ENCODE peak calls at places on chromosomes 3 and 15, in ten cellular contexts. M is spleen, Z is right lobe of liver, W is prostate gland, P is uterus, B is HCT116, K is ovary, A is transverse colon, L is HepG2, F is IMR-90. I is an unnamed sample. For H3K4me1, the result is how much of the 10 kb centered on the place peaks cover.

GRCh38 chr3:56424885-56425284 is 43.4 kb downstream of the ERC2 start:
- DNase-seq in M (no peak), Z (no peak), W (no peak), P (no peak), B (no peak), K (no peak), A (no peak), L (no peak), F (no peak), I (no peak)

GRCh38 chr15:92882697-92883642 is 17.2 kb upstream of the CHD2 start:
- DNase-seq in M (peak), Z (peak), W (no peak), P (peak), B (no peak), K (peak), A (no peak), L (no peak), F (no peak), I (no peak)

GRCh38 chr15:79844221-79844620 is 52.6 kb downstream of the MTHFS start:
- DNase-seq in M (no peak), Z (no peak), W (no peak), P (no peak), B (no peak), K (no peak), A (no peak), L (no peak), F (no peak), I (no peak)

GRCh38 chr3:183697610-183698317 is at the start of gene YEATS2:
- DNase-seq in M (peak), Z (peak), W (peak), P (peak), B (peak), K (peak), A (peak), L (peak), F (peak), I (no peak)

GRCh38 chr3:125045965-125046364 is 9.8 kb downstream of the HEG1 start:
- DNase-seq in M (no peak), Z (no peak), W (no peak), P (no peak), B (no peak), K (no peak), A (no peak), L (no peak), F (peak), I (no peak)

GRCh38 chr15:58241872-58242271 is 103.7 kb downstream of the AQP9 start:
- DNase-seq in M (no peak), Z (no peak), W (no peak), P (no peak), B (no peak), K (no peak), A (no peak), L (no peak), F (no peak), I (no peak)

GRCh38 chr3:124696011-124696410 is 34.2 kb upstream of the UMPS start:
- DNase-seq in M (no peak), Z (no peak), W (no peak), P (no peak), B (no peak), K (no peak), A (no peak), L (no peak), F (no peak), I (no peak)

GRCh38 chr3:63051920-63052319 is 176.7 kb upstream of the CADPS start:
- DNase-seq in M (no peak), Z (no peak), W (no peak), P (no peak), B (no peak), K (no peak), A (peak), L (no peak), F (no peak), I (no peak)

GRCh38 chr3:12353796-12354505 is 65.1 kb downstream of the PPARG start:
- DNase-seq in M (no peak), Z (no peak), W (no peak), P (no peak), B (no peak), K (no peak), A (no peak), L (no peak), F (no peak), I (no peak)

GRCh38 chr3:156605686-156606605 is 51.0 kb upstream of the SSR3 start:
- DNase-seq in M (peak), Z (peak), W (no peak), P (peak), B (no peak), K (peak), A (peak), L (no peak), F (peak), I (peak)

GRCh38 chr3:30471076-30471475 is 135.3 kb upstream of the TGFBR2 start:
- DNase-seq in M (no peak), Z (no peak), W (no peak), P (no peak), B (no peak), K (no peak), A (no peak), L (no peak), F (peak), I (no peak)

GRCh38 chr3:193885832-193886231 is 250.1 kb upstream of the HES1 start:
- DNase-seq in M (no peak), Z (no peak), W (no peak), P (no peak), B (no peak), K (no peak), A (peak), L (peak), F (no peak), I (no peak)

GRCh38 chr3:159732172-159733111 is 256.2 kb upstream of the IL12A start:
- DNase-seq in M (no peak), Z (no peak), W (peak), P (no peak), B (peak), K (no peak), A (no peak), L (no peak), F (peak), I (no peak)

GRCh38 chr3:155744091-155744625 is 713 bp downstream of the PLCH1 start:
- DNase-seq in M (peak), Z (peak), W (peak), P (peak), B (peak), K (peak), A (peak), L (peak), F (peak), I (no peak)

GRCh38 chr3:175837962-175838361 is 978.8 kb downstream of the NAALADL2 start:
- DNase-seq in M (no peak), Z (no peak), W (no peak), P (no peak), B (no peak), K (no peak), A (no peak), L (no peak), F (no peak), I (no peak)

GRCh38 chr3:1693145-1693544 is 405.5 kb upstream of the CNTN4 start:
- DNase-seq in M (no peak), Z (no peak), W (no peak), P (no peak), B (no peak), K (no peak), A (no peak), L (no peak), F (no peak), I (no peak)

GRCh38 chr3:130465486-130465885 is 51.5 kb upstream of the COL6A6 start:
- DNase-seq in M (no peak), Z (no peak), W (no peak), P (no peak), B (no peak), K (no peak), A (no peak), L (no peak), F (no peak), I (no peak)

GRCh38 chr15:70234256-70234965 is 136.7 kb upstream of the TLE3 start:
- DNase-seq in M (peak), Z (no peak), W (no peak), P (no peak), B (no peak), K (no peak), A (no peak), L (no peak), F (peak), I (no peak)

GRCh38 chr3:47385007-47385406 is 4.2 kb downstream of the PTPN23 start:
- DNase-seq in M (no peak), Z (no peak), W (no peak), P (no peak), B (no peak), K (no peak), A (no peak), L (peak), F (peak), I (no peak)

GRCh38 chr3:4821975-4822374 is 157.3 kb upstream of the BHLHE40 start:
- DNase-seq in M (peak), Z (no peak), W (no peak), P (no peak), B (no peak), K (no peak), A (peak), L (no peak), F (no peak), I (no peak)

GRCh38 chr3:133441867-133442270 is 42.0 kb downstream of the BFSP2 start:
- DNase-seq in M (no peak), Z (no peak), W (no peak), P (no peak), B (no peak), K (no peak), A (no peak), L (no peak), F (no peak), I (no peak)

GRCh38 chr3:133445111-133445510 is 45.3 kb downstream of the BFSP2 start:
- DNase-seq in M (no peak), Z (no peak), W (no peak), P (no peak), B (no peak), K (no peak), A (peak), L (no peak), F (no peak), I (no peak)

GRCh38 chr3:133440652-133441051 is 40.8 kb downstream of the BFSP2 start:
- DNase-seq in M (no peak), Z (no peak), W (no peak), P (no peak), B (no peak), K (no peak), A (no peak), L (no peak), F (peak), I (no peak)

GRCh38 chr3:133444071-133444774 is 44.4 kb downstream of the BFSP2 start:
- DNase-seq in M (no peak), Z (no peak), W (peak), P (no peak), B (no peak), K (no peak), A (peak), L (peak), F (peak), I (no peak)

DNA sequence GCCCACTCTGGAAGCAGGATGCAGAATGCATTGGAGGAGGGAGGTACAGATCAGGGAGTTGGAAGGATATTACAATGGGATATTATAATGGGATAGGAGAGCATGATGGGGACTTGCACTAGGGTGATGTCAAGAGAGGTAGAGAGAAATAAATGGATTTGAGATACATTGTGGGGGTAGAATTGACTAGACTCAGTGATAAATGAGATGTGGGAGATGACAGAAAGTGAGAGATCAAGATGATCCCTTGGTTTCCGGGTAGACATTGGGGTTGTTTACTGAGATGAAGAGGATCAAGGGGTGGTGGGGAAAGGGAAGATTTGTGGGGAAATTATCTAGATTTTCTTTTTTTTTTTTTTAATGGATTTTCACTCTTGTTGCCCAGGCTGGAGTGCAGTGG is 42.7 kb downstream of the BFSP2 start:
- DNase-seq in M (no peak), Z (no peak), W (no peak), P (no peak), B (no peak), K (no peak), A (no peak), L (no peak), F (no peak), I (no peak)
- H3K4me1 ChIP-seq in M (under half), Z (under half), W (under half), P (under half), B (under half), K (under half), A (under half), L (under half), F (under half), I (under half)

GRCh38 chr3:149371723-149372114 is 5.7 kb downstream of the TM4SF1 start:
- DNase-seq in M (no peak), Z (no peak), W (no peak), P (no peak), B (no peak), K (no peak), A (no peak), L (no peak), F (no peak), I (no peak)
- H3K4me3 ChIP-seq in M (peak), Z (no peak), W (no peak), P (no peak), B (no peak), K (no peak), A (no peak), L (peak), F (no peak), I (no peak)

DNA sequence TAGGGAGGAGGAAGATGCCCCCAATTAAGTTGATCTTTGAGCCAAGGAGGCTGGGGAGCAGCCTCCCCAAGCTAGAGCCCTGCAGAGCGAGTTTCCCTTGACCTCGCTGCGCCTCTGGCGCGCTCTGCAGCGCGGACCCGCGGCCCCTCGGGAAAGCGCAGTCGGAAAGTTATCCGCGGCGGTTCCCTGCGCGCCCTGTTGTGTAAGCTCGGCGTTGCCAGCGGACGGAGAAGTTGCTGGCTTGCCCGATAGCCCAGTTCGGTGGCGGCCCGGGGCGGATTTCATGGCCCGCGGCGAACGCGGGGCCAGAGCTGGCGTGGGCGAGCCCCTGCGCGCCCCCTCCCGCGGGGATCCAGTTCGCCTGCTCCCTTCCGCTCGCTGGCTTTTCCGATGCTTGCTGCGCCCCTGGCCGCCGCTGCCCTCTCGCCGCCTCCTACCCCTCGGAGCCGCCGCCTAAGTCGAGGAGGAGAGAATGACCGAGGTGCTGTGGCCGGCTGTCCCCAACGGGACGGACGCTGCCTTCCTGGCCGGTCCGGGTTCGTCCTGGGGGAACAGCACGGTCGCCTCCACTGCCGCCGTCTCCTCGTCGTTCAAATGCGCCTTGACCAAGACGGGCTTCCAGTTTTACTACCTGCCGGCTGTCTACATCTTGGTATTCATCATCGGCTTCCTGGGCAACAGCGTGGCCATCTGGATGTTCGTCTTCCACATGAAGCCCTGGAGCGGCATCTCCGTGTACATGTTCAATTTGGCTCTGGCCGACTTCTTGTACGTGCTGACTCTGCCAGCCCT is 576 bp downstream of the P2RY1 start:
- DNase-seq in M (peak), Z (peak), W (peak), P (peak), B (no peak), K (peak), A (peak), L (no peak), F (peak), I (no peak)
- TF ChIP-seq POLR2A in M (no peak), Z (peak), W (no peak), P (no peak), B (no peak), K (no peak), A (no peak), L (no peak), F (no peak), I (no peak)

DNA sequence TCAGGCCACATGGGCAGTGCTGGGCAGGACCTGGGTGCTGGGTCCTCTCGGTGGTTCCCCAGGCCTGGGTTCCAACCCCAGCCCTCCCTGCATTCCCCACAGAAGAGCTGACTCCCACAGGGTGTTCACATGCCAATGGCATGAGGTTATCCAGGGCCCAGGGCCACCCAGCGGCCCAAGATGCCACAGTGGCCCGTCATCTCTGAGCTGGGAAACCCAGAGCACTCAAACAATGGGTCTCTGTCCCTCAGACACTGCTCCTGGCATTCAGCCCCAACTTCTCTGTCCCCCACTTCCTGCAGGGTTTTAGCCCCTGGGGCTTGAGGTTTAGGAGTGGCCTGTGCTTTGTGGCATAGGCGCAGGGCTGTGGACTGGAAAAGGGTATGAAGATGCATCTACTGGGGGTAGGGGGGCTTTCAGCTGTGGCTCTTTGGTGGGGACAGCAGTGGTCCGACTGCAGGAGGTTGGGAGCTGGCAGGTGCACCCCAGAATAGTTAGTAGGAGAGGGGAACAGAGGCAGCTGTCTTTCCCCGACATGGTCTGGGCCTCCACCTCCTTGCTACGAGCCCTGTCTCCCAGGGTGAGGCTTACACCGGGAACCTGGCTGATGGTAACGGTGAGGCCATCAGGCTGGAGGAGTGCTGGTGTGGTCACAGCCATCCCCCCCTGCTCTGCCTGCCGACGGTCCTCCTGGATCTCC is 1.7 kb downstream of the CCDC9B start:
- DNase-seq in M (no peak), Z (no peak), W (no peak), P (peak), B (peak), K (no peak), A (peak), L (peak), F (peak), I (no peak)
- H3K4me1 ChIP-seq in M (under half), Z (under half), W (under half), P (under half), B (under half), K (under half), A (half or more), L (under half), F (under half), I (half or more)

GRCh38 chr3:81378552-81379288 is 382.7 kb downstream of the GBE1 start:
- DNase-seq in M (no peak), Z (no peak), W (no peak), P (no peak), B (no peak), K (no peak), A (no peak), L (no peak), F (no peak), I (no peak)
- H3K4me3 ChIP-seq in M (no peak), Z (no peak), W (no peak), P (no peak), B (no peak), K (no peak), A (no peak), L (no peak), F (no peak), I (no peak)

GRCh38 chr15:96344706-96345559 is 14.4 kb downstream of the NR2F2 start:
- DNase-seq in M (no peak), Z (no peak), W (no peak), P (no peak), B (no peak), K (peak), A (no peak), L (no peak), F (no peak), I (no peak)
- TF ChIP-seq POLR2A in M (no peak), Z (no peak), W (no peak), P (no peak), B (no peak), K (no peak), A (no peak), L (no peak), F (no peak), I (no peak)